ENCODE peak calls at places on chromosomes 12 and 14, in six cellular contexts. C, S, R, T, M and Z are unnamed samples.

GRCh38 chr14:92316116-92316515 is 6.8 kb upstream of the SLC24A4 start:
- DNase-seq in M (no peak), C (no peak), R (no peak), T (no peak), S (no peak), Z (no peak)

GRCh38 chr12:26416550-26416949 is 221.2 kb downstream of the SSPN start:
- DNase-seq in S (no peak), C (no peak), M (no peak), R (no peak), T (no peak), Z (no peak)

GRCh38 chr12:52190860-52191729 is 719 bp downstream of the KRT80 start:
- DNase-seq in C (no peak), R (no peak), S (no peak), T (no peak), M (no peak), Z (no peak)

GRCh38 chr14:85090681-85091080 is 439.3 kb upstream of the FLRT2 start:
- DNase-seq in C (no peak), M (no peak), S (no peak), T (no peak), R (no peak), Z (no peak)

GRCh38 chr12:12560587-12561304 is 1.9 kb downstream of the DUSP16 start:
- DNase-seq in T (peak; percentile 53), C (peak; percentile 64), M (peak; percentile 60), S (peak; percentile 90), R (peak; percentile 64), Z (no peak)

GRCh38 chr12:90090929-90091651 is 382.5 kb upstream of the ATP2B1 start:
- DNase-seq in R (peak; percentile 53), M (peak; percentile 76), C (no peak), S (no peak), T (peak; percentile 6), Z (no peak)

GRCh38 chr12:18135509-18135908 is 45.5 kb upstream of the RERGL start:
- DNase-seq in R (no peak), T (no peak), S (no peak), C (no peak), M (no peak), Z (no peak)

GRCh38 chr14:69010632-69011031 is 31.5 kb upstream of the ACTN1 start:
- DNase-seq in R (no peak), C (no peak), M (no peak), T (no peak), S (no peak), Z (no peak)

GRCh38 chr14:78425332-78425731 is 255.2 kb downstream of the NRXN3 start:
- DNase-seq in S (no peak), T (no peak), R (no peak), M (no peak), C (no peak), Z (no peak)

GRCh38 chr14:92503756-92504491 is 9.7 kb upstream of the RIN3 start:
- DNase-seq in R (no peak), S (no peak), M (no peak), T (no peak), C (no peak), Z (peak; percentile 50)

GRCh38 chr12:130364578-130364977 is 26.9 kb downstream of the PIWIL1 start:
- DNase-seq in S (no peak), C (no peak), M (no peak), T (no peak), R (no peak), Z (no peak)

GRCh38 chr12:52120951-52121847 is 41.7 kb downstream of the SMIM41 start:
- DNase-seq in C (no peak), R (no peak), M (no peak), T (no peak), S (no peak), Z (no peak)

GRCh38 chr14:75140620-75141019 is 13.8 kb upstream of the NEK9 start:
- DNase-seq in R (no peak), M (no peak), T (no peak), C (no peak), S (no peak), Z (no peak)

GRCh38 chr14:78959674-78960264 is 789.6 kb downstream of the NRXN3 start:
- DNase-seq in M (peak; percentile 90), S (peak; percentile 13), R (peak; percentile 69), T (peak; percentile 43), C (peak; percentile 13), Z (no peak)

GRCh38 chr14:85536835-85537195 is 6.9 kb downstream of the FLRT2 start:
- DNase-seq in R (peak; percentile 11), T (no peak), M (no peak), C (no peak), S (no peak), Z (no peak)

GRCh38 chr14:99326041-99326710 is 54.2 kb upstream of the BCL11B start:
- DNase-seq in T (no peak), C (no peak), S (no peak), R (no peak), M (no peak), Z (peak; percentile 31)

GRCh38 chr12:130924946-130925345 is 28.8 kb upstream of the ADGRD1 start:
- DNase-seq in T (no peak), R (no peak), M (no peak), C (no peak), S (no peak), Z (no peak)

GRCh38 chr14:68367444-68368014 is 425.3 kb downstream of the ZFP36L1 start:
- DNase-seq in T (no peak), C (no peak), M (no peak), S (no peak), R (no peak), Z (no peak)